ENCODE peak calls at places on chromosomes 5 and 9, in nine cellular contexts. O is HTR-8/SVneo, I is NCI-H774, Z is AG04450, W is bronchial epithelial cell, N is ascending aorta, T is HEK293T, U is renal cortical epithelial cell, K is left lobe of liver. M is an unnamed sample.

GRCh38 chr5:14097998-14098471 is 45.1 kb upstream of the TRIO start:
- DNase-seq in O (no peak), I (no peak), Z (peak; percentile 75), W (no peak), N (no peak), T (no peak), U (no peak), K (no peak), M (no peak)

GRCh38 chr5:81787843-81788242 is 36.9 kb upstream of the SSBP2 start:
- DNase-seq in O (no peak), I (no peak), Z (peak; percentile 34), W (peak; percentile 72), N (no peak), T (no peak), U (peak; percentile 75), K (no peak), M (no peak)

GRCh38 chr5:96049398-96050272 is 88.0 kb upstream of the ELL2 start:
- DNase-seq in O (peak; percentile 52), I (no peak), Z (no peak), W (peak; percentile 82), N (no peak), T (no peak), U (peak; percentile 89), K (no peak), M (no peak)

GRCh38 chr9:99231708-99232107 is 9.6 kb downstream of the SEC61B start:
- DNase-seq in O (no peak), I (no peak), Z (no peak), W (no peak), N (no peak), T (no peak), U (peak; percentile 6), K (no peak), M (peak; percentile 2)

GRCh38 chr5:121913397-121913796 is 48.4 kb upstream of the SRFBP1 start:
- DNase-seq in O (no peak), I (no peak), Z (no peak), W (no peak), N (no peak), T (no peak), U (no peak), K (no peak), M (no peak)

GRCh38 chr5:72817076-72817476 is 615 bp downstream of the TNPO1 start:
- DNase-seq in O (no peak), I (no peak), Z (peak; percentile 46), W (peak; percentile 49), N (no peak), T (peak; percentile 31), U (peak; percentile 43), K (peak; percentile 71), M (peak; percentile 26)

GRCh38 chr9:93223241-93224180 is 39.6 kb downstream of the WNK2 start:
- DNase-seq in O (peak; percentile 83), I (peak; percentile 19), Z (peak; percentile 4), W (peak; percentile 92), N (no peak), T (no peak), U (peak; percentile 83), K (no peak), M (peak; percentile 67)

GRCh38 chr5:170818222-170818621 is 34.7 kb downstream of the GABRP start:
- DNase-seq in O (no peak), I (no peak), Z (no peak), W (no peak), N (no peak), T (no peak), U (no peak), K (no peak), M (no peak)

GRCh38 chr5:142201471-142201887 is 92.9 kb downstream of the NDFIP1 start:
- DNase-seq in O (peak; percentile 22), I (no peak), Z (peak; percentile 61), W (peak; percentile 94), N (no peak), T (no peak), U (peak; percentile 81), K (no peak), M (no peak)

GRCh38 chr5:157597277-157597676 is 21.7 kb upstream of the ADAM19 start:
- DNase-seq in O (no peak), I (no peak), Z (no peak), W (no peak), N (no peak), T (no peak), U (no peak), K (no peak), M (no peak)

GRCh38 chr5:139148986-139149385 is 49.2 kb downstream of the SIL1 start:
- DNase-seq in O (no peak), I (no peak), Z (no peak), W (peak; percentile 54), N (no peak), T (no peak), U (no peak), K (no peak), M (no peak)

GRCh38 chr5:9283021-9283420 is 262.9 kb downstream of the SEMA5A start:
- DNase-seq in O (no peak), I (no peak), Z (no peak), W (peak; percentile 54), N (no peak), T (no peak), U (no peak), K (no peak), M (no peak)

GRCh38 chr5:1048861-1049838 is 40.5 kb downstream of the NKD2 start:
- DNase-seq in O (no peak), I (no peak), Z (no peak), W (no peak), N (no peak), T (no peak), U (no peak), K (no peak), M (no peak)

GRCh38 chr5:95304706-95305105 is 19.8 kb upstream of the MCTP1 start:
- DNase-seq in O (no peak), I (no peak), Z (no peak), W (peak; percentile 29), N (no peak), T (no peak), U (no peak), K (no peak), M (no peak)

GRCh38 chr9:19074836-19075235 is 25.6 kb downstream of the RRAGA start:
- DNase-seq in O (no peak), I (no peak), Z (no peak), W (peak; percentile 85), N (no peak), T (no peak), U (peak; percentile 66), K (no peak), M (no peak)

GRCh38 chr5:97797994-97798451 is 615.0 kb upstream of the RIOK2 start:
- DNase-seq in O (no peak), I (no peak), Z (no peak), W (no peak), N (no peak), T (no peak), U (peak; percentile 56), K (no peak), M (no peak)